ENCODE peak calls at places on chromosomes 4 and X, in seven cellular contexts. One of them, this sample, is unnamed. For H4K20me1 and H3K27me3, the result is how much of the 10 kb centered on the place peaks cover.

GRCh38 chr4:93384897-93385296 is 443.7 kb upstream of the ATOH1 start:
- DNase-seq in GM23338: no peak
- DNase-seq in PC-3: peak
- DNase-seq in neural progenitor cell: no peak
- DNase-seq in hepatocyte: no peak
- DNase-seq in SK-N-SH: no peak
- DNase-seq in MM.1S: no peak
- DNase-seq in this sample: no peak

GRCh38 chrX:47623540-47624027 is 3.9 kb upstream of the SYN1 start:
- DNase-seq in GM23338: peak
- DNase-seq in PC-3: no peak
- DNase-seq in neural progenitor cell: peak
- DNase-seq in hepatocyte: peak
- DNase-seq in SK-N-SH: peak
- DNase-seq in MM.1S: peak
- DNase-seq in this sample: peak

GRCh38 chr4:96969456-96969855 is 1129.6 kb downstream of the PDHA2 start:
- DNase-seq in GM23338: no peak
- DNase-seq in PC-3: no peak
- DNase-seq in neural progenitor cell: no peak
- DNase-seq in hepatocyte: no peak
- DNase-seq in SK-N-SH: no peak
- DNase-seq in MM.1S: no peak
- DNase-seq in this sample: no peak

GRCh38 chr4:124234771-124235170 is 477.8 kb downstream of the ANKRD50 start:
- DNase-seq in GM23338: no peak
- DNase-seq in PC-3: peak
- DNase-seq in neural progenitor cell: no peak
- DNase-seq in hepatocyte: no peak
- DNase-seq in SK-N-SH: no peak
- DNase-seq in MM.1S: no peak
- DNase-seq in this sample: no peak

GRCh38 chrX:51743179-51743957 is at the start of gene GSPT2:
- DNase-seq in GM23338: peak
- DNase-seq in PC-3: peak
- DNase-seq in neural progenitor cell: peak
- DNase-seq in hepatocyte: peak
- DNase-seq in SK-N-SH: peak
- DNase-seq in MM.1S: peak
- DNase-seq in this sample: peak

GRCh38 chr4:173748353-173748752 is 218.3 kb upstream of the HAND2 start:
- DNase-seq in GM23338: no peak
- DNase-seq in PC-3: no peak
- DNase-seq in neural progenitor cell: no peak
- DNase-seq in hepatocyte: peak
- DNase-seq in SK-N-SH: no peak
- DNase-seq in MM.1S: peak
- DNase-seq in this sample: peak

GRCh38 chr4:1614502-1614853 is 69.6 kb downstream of the FAM53A start:
- DNase-seq in GM23338: no peak
- DNase-seq in PC-3: no peak
- DNase-seq in neural progenitor cell: no peak
- DNase-seq in hepatocyte: no peak
- DNase-seq in SK-N-SH: no peak
- DNase-seq in MM.1S: no peak
- DNase-seq in this sample: no peak

GRCh38 chr4:52997132-52997416 is 135.0 kb downstream of the RASL11B start:
- DNase-seq in GM23338: no peak
- DNase-seq in PC-3: no peak
- DNase-seq in neural progenitor cell: no peak
- DNase-seq in hepatocyte: no peak
- DNase-seq in SK-N-SH: no peak
- DNase-seq in MM.1S: no peak
- DNase-seq in this sample: no peak

GRCh38 chrX:103253608-103254007 is 1.3 kb downstream of the TCEAL8 start:
- DNase-seq in GM23338: no peak
- DNase-seq in PC-3: no peak
- DNase-seq in neural progenitor cell: peak
- DNase-seq in hepatocyte: no peak
- DNase-seq in SK-N-SH: no peak
- DNase-seq in MM.1S: no peak
- DNase-seq in this sample: peak

GRCh38 chr4:7024336-7024890 is 18.8 kb upstream of the TADA2B start:
- DNase-seq in GM23338: no peak
- DNase-seq in PC-3: no peak
- DNase-seq in neural progenitor cell: no peak
- DNase-seq in hepatocyte: no peak
- DNase-seq in SK-N-SH: no peak
- DNase-seq in MM.1S: no peak
- DNase-seq in this sample: no peak

GRCh38 chrX:23727206-23727605 is 15.9 kb downstream of the ACOT9 start:
- DNase-seq in GM23338: no peak
- DNase-seq in PC-3: no peak
- DNase-seq in neural progenitor cell: no peak
- DNase-seq in hepatocyte: no peak
- DNase-seq in SK-N-SH: no peak
- DNase-seq in MM.1S: no peak
- DNase-seq in this sample: no peak

GRCh38 chr4:138405934-138406567 is 163.9 kb upstream of the SLC7A11 start:
- DNase-seq in GM23338: no peak
- DNase-seq in PC-3: peak
- DNase-seq in neural progenitor cell: no peak
- DNase-seq in hepatocyte: no peak
- DNase-seq in SK-N-SH: no peak
- DNase-seq in MM.1S: no peak
- DNase-seq in this sample: peak

GRCh38 chr4:24537025-24537424 is 47.3 kb downstream of the DHX15 start:
- DNase-seq in GM23338: no peak
- DNase-seq in PC-3: no peak
- DNase-seq in neural progenitor cell: no peak
- DNase-seq in hepatocyte: no peak
- DNase-seq in SK-N-SH: no peak
- DNase-seq in MM.1S: no peak
- DNase-seq in this sample: no peak
- H4K20me1 ChIP-seq in GM23338: under half
- H4K20me1 ChIP-seq in PC-3: under half
- H4K20me1 ChIP-seq in neural progenitor cell: half or more
- H4K20me1 ChIP-seq in hepatocyte: under half
- H4K20me1 ChIP-seq in SK-N-SH: under half
- H4K20me1 ChIP-seq in MM.1S: under half
- H4K20me1 ChIP-seq in this sample: under half

DNA sequence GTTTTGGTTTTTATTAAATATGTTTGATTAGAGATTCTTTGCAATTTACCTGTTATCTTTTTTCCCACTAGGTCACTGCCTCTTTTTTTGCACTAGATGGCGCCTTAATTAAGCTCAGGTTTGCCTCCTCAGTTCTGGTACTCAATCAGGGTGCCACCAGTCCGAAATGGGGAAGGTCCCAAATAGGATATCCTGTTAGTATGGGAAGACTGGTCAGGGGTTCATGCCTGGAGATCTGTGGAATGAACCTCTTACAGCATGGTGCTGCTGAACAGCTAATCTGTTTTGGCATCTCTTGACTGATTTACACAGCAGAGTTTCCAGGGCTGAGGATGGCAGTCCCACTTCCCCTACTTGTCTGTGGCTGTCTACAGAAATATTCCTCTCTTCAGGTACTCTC is 24.2 kb upstream of the VSIG1 start:
- DNase-seq in GM23338: peak
- DNase-seq in PC-3: peak
- DNase-seq in neural progenitor cell: peak
- DNase-seq in hepatocyte: no peak
- DNase-seq in SK-N-SH: no peak
- DNase-seq in MM.1S: peak
- DNase-seq in this sample: peak
- TF ChIP-seq EZH2phosphoT487 in GM23338: no peak
- TF ChIP-seq EZH2phosphoT487 in PC-3: no peak
- TF ChIP-seq EZH2phosphoT487 in neural progenitor cell: no peak
- TF ChIP-seq EZH2phosphoT487 in hepatocyte: no peak
- TF ChIP-seq EZH2phosphoT487 in SK-N-SH: no peak
- TF ChIP-seq EZH2phosphoT487 in MM.1S: no peak
- TF ChIP-seq EZH2phosphoT487 in this sample: no peak

GRCh38 chr4:153781717-153782416 is 7.0 kb downstream of the SFRP2 start:
- DNase-seq in GM23338: peak
- DNase-seq in PC-3: peak
- DNase-seq in neural progenitor cell: peak
- DNase-seq in hepatocyte: no peak
- DNase-seq in SK-N-SH: no peak
- DNase-seq in MM.1S: no peak
- DNase-seq in this sample: peak
- H3K27me3 ChIP-seq in GM23338: under half
- H3K27me3 ChIP-seq in PC-3: under half
- H3K27me3 ChIP-seq in neural progenitor cell: under half
- H3K27me3 ChIP-seq in hepatocyte: under half
- H3K27me3 ChIP-seq in SK-N-SH: under half
- H3K27me3 ChIP-seq in MM.1S: under half
- H3K27me3 ChIP-seq in this sample: under half

GRCh38 chr4:176760468-176760867 is 32.3 kb downstream of the VEGFC start:
- DNase-seq in GM23338: no peak
- DNase-seq in PC-3: no peak
- DNase-seq in neural progenitor cell: no peak
- DNase-seq in hepatocyte: no peak
- DNase-seq in SK-N-SH: no peak
- DNase-seq in MM.1S: no peak
- DNase-seq in this sample: no peak
- H4K20me1 ChIP-seq in GM23338: under half
- H4K20me1 ChIP-seq in PC-3: half or more
- H4K20me1 ChIP-seq in neural progenitor cell: under half
- H4K20me1 ChIP-seq in hepatocyte: under half
- H4K20me1 ChIP-seq in SK-N-SH: half or more
- H4K20me1 ChIP-seq in MM.1S: under half
- H4K20me1 ChIP-seq in this sample: under half

GRCh38 chrX:15072880-15073279 is 197.0 kb downstream of the ASB9 start:
- DNase-seq in GM23338: no peak
- DNase-seq in PC-3: no peak
- DNase-seq in neural progenitor cell: no peak
- DNase-seq in hepatocyte: no peak
- DNase-seq in SK-N-SH: no peak
- DNase-seq in MM.1S: no peak
- DNase-seq in this sample: no peak
- TF ChIP-seq EZH2phosphoT487 in GM23338: no peak
- TF ChIP-seq EZH2phosphoT487 in PC-3: no peak
- TF ChIP-seq EZH2phosphoT487 in neural progenitor cell: no peak
- TF ChIP-seq EZH2phosphoT487 in hepatocyte: no peak
- TF ChIP-seq EZH2phosphoT487 in SK-N-SH: no peak
- TF ChIP-seq EZH2phosphoT487 in MM.1S: no peak
- TF ChIP-seq EZH2phosphoT487 in this sample: no peak

GRCh38 chr4:112522389-112522788 is 6.4 kb upstream of the NEUROG2 start:
- DNase-seq in GM23338: no peak
- DNase-seq in PC-3: no peak
- DNase-seq in neural progenitor cell: peak
- DNase-seq in hepatocyte: no peak
- DNase-seq in SK-N-SH: no peak
- DNase-seq in MM.1S: no peak
- DNase-seq in this sample: no peak

GRCh38 chr4:112523008-112523440 is 7.0 kb upstream of the NEUROG2 start:
- DNase-seq in GM23338: peak
- DNase-seq in PC-3: no peak
- DNase-seq in neural progenitor cell: peak
- DNase-seq in hepatocyte: peak
- DNase-seq in SK-N-SH: no peak
- DNase-seq in MM.1S: peak
- DNase-seq in this sample: no peak

GRCh38 chr4:112519689-112520597 is 4.0 kb upstream of the NEUROG2 start:
- DNase-seq in GM23338: peak
- DNase-seq in PC-3: no peak
- DNase-seq in neural progenitor cell: peak
- DNase-seq in hepatocyte: no peak
- DNase-seq in SK-N-SH: peak
- DNase-seq in MM.1S: no peak
- DNase-seq in this sample: no peak

GRCh38 chr4:112520598-112521122 is 4.7 kb upstream of the NEUROG2 start:
- DNase-seq in GM23338: peak
- DNase-seq in PC-3: no peak
- DNase-seq in neural progenitor cell: no peak
- DNase-seq in hepatocyte: no peak
- DNase-seq in SK-N-SH: peak
- DNase-seq in MM.1S: no peak
- DNase-seq in this sample: no peak

GRCh38 chr4:112521123-112522116 is 5.4 kb upstream of the NEUROG2 start:
- DNase-seq in GM23338: peak
- DNase-seq in PC-3: no peak
- DNase-seq in neural progenitor cell: peak
- DNase-seq in hepatocyte: no peak
- DNase-seq in SK-N-SH: no peak
- DNase-seq in MM.1S: no peak
- DNase-seq in this sample: no peak
- H3K27me3 ChIP-seq in GM23338: half or more
- H3K27me3 ChIP-seq in PC-3: under half
- H3K27me3 ChIP-seq in neural progenitor cell: half or more
- H3K27me3 ChIP-seq in hepatocyte: half or more
- H3K27me3 ChIP-seq in SK-N-SH: under half
- H3K27me3 ChIP-seq in MM.1S: under half
- H3K27me3 ChIP-seq in this sample: half or more

This sample was measured in GM23248.